ENCODE peak calls at places on chromosomes 3 and 15, in ten cellular contexts. One of them, this sample, is unnamed.

GRCh38 chr3:49616061-49616460 is 58.1 kb upstream of the APEH start:
- DNase-seq in hippocampal formation: no peak
- DNase-seq in effector CD4-positive, alpha-beta T cell: no peak
- DNase-seq in sigmoid colon: no peak
- DNase-seq in left cardiac atrium: no peak
- DNase-seq in T-cell: no peak
- DNase-seq in activated CD8-positive, alpha-beta memory T cell treated with anti-CD3 and anti-CD28 coated beads, Interleukin-2, amount 50 U/mL, for 4 hours: no peak
- DNase-seq in globus pallidus: no peak
- DNase-seq in AG04450: no peak
- DNase-seq in cardiac muscle cell: no peak
- DNase-seq in this sample: peak

GRCh38 chr15:83380682-83381081 is 66.5 kb upstream of the SH3GL3 start:
- DNase-seq in sigmoid colon: no peak
- DNase-seq in T-cell: no peak
- DNase-seq in activated CD8-positive, alpha-beta memory T cell treated with anti-CD3 and anti-CD28 coated beads, Interleukin-2, amount 50 U/mL, for 4 hours: no peak
- DNase-seq in globus pallidus: no peak
- DNase-seq in AG04450: no peak
- DNase-seq in left cardiac atrium: peak
- DNase-seq in cardiac muscle cell: peak
- DNase-seq in effector CD4-positive, alpha-beta T cell: no peak
- DNase-seq in hippocampal formation: no peak
- DNase-seq in this sample: no peak

GRCh38 chr15:101023501-101024110 is 104.4 kb downstream of the LRRK1 start:
- DNase-seq in hippocampal formation: peak
- DNase-seq in globus pallidus: no peak
- DNase-seq in sigmoid colon: peak
- DNase-seq in cardiac muscle cell: no peak
- DNase-seq in activated CD8-positive, alpha-beta memory T cell treated with anti-CD3 and anti-CD28 coated beads, Interleukin-2, amount 50 U/mL, for 4 hours: no peak
- DNase-seq in left cardiac atrium: no peak
- DNase-seq in T-cell: no peak
- DNase-seq in effector CD4-positive, alpha-beta T cell: no peak
- DNase-seq in AG04450: no peak
- DNase-seq in this sample: no peak

GRCh38 chr3:10395196-10395595 is 74.3 kb upstream of the SEC13 start:
- DNase-seq in left cardiac atrium: no peak
- DNase-seq in sigmoid colon: no peak
- DNase-seq in T-cell: no peak
- DNase-seq in activated CD8-positive, alpha-beta memory T cell treated with anti-CD3 and anti-CD28 coated beads, Interleukin-2, amount 50 U/mL, for 4 hours: no peak
- DNase-seq in cardiac muscle cell: no peak
- DNase-seq in AG04450: no peak
- DNase-seq in globus pallidus: no peak
- DNase-seq in hippocampal formation: no peak
- DNase-seq in effector CD4-positive, alpha-beta T cell: no peak
- DNase-seq in this sample: no peak

GRCh38 chr15:96328101-96328958 is 2.2 kb upstream of the NR2F2 start:
- DNase-seq in activated CD8-positive, alpha-beta memory T cell treated with anti-CD3 and anti-CD28 coated beads, Interleukin-2, amount 50 U/mL, for 4 hours: no peak
- DNase-seq in globus pallidus: no peak
- DNase-seq in T-cell: no peak
- DNase-seq in left cardiac atrium: no peak
- DNase-seq in hippocampal formation: no peak
- DNase-seq in cardiac muscle cell: no peak
- DNase-seq in sigmoid colon: no peak
- DNase-seq in AG04450: no peak
- DNase-seq in effector CD4-positive, alpha-beta T cell: no peak
- DNase-seq in this sample: no peak

GRCh38 chr15:75230524-75231371 is 27.4 kb upstream of the GOLGA6C start:
- DNase-seq in activated CD8-positive, alpha-beta memory T cell treated with anti-CD3 and anti-CD28 coated beads, Interleukin-2, amount 50 U/mL, for 4 hours: no peak
- DNase-seq in sigmoid colon: peak
- DNase-seq in globus pallidus: no peak
- DNase-seq in left cardiac atrium: peak
- DNase-seq in hippocampal formation: no peak
- DNase-seq in cardiac muscle cell: no peak
- DNase-seq in AG04450: no peak
- DNase-seq in effector CD4-positive, alpha-beta T cell: no peak
- DNase-seq in T-cell: no peak
- DNase-seq in this sample: no peak

GRCh38 chr3:175890056-175890455 is 1030.9 kb downstream of the NAALADL2 start:
- DNase-seq in activated CD8-positive, alpha-beta memory T cell treated with anti-CD3 and anti-CD28 coated beads, Interleukin-2, amount 50 U/mL, for 4 hours: no peak
- DNase-seq in hippocampal formation: no peak
- DNase-seq in globus pallidus: no peak
- DNase-seq in AG04450: no peak
- DNase-seq in sigmoid colon: no peak
- DNase-seq in cardiac muscle cell: no peak
- DNase-seq in effector CD4-positive, alpha-beta T cell: no peak
- DNase-seq in T-cell: no peak
- DNase-seq in left cardiac atrium: no peak
- DNase-seq in this sample: no peak

GRCh38 chr15:75923756-75924155 is 20.1 kb downstream of the FBXO22 start:
- DNase-seq in hippocampal formation: no peak
- DNase-seq in sigmoid colon: no peak
- DNase-seq in AG04450: no peak
- DNase-seq in effector CD4-positive, alpha-beta T cell: no peak
- DNase-seq in activated CD8-positive, alpha-beta memory T cell treated with anti-CD3 and anti-CD28 coated beads, Interleukin-2, amount 50 U/mL, for 4 hours: no peak
- DNase-seq in globus pallidus: no peak
- DNase-seq in T-cell: no peak
- DNase-seq in left cardiac atrium: no peak
- DNase-seq in cardiac muscle cell: no peak
- DNase-seq in this sample: no peak

GRCh38 chr3:12972791-12973702 is 100.2 kb downstream of the IQSEC1 start:
- DNase-seq in globus pallidus: no peak
- DNase-seq in left cardiac atrium: no peak
- DNase-seq in sigmoid colon: no peak
- DNase-seq in effector CD4-positive, alpha-beta T cell: no peak
- DNase-seq in AG04450: no peak
- DNase-seq in T-cell: no peak
- DNase-seq in activated CD8-positive, alpha-beta memory T cell treated with anti-CD3 and anti-CD28 coated beads, Interleukin-2, amount 50 U/mL, for 4 hours: no peak
- DNase-seq in hippocampal formation: no peak
- DNase-seq in cardiac muscle cell: no peak
- DNase-seq in this sample: no peak

GRCh38 chr3:53672987-53673386 is 173.2 kb downstream of the CHDH start:
- DNase-seq in hippocampal formation: no peak
- DNase-seq in activated CD8-positive, alpha-beta memory T cell treated with anti-CD3 and anti-CD28 coated beads, Interleukin-2, amount 50 U/mL, for 4 hours: no peak
- DNase-seq in T-cell: no peak
- DNase-seq in globus pallidus: no peak
- DNase-seq in sigmoid colon: no peak
- DNase-seq in cardiac muscle cell: no peak
- DNase-seq in AG04450: no peak
- DNase-seq in effector CD4-positive, alpha-beta T cell: no peak
- DNase-seq in left cardiac atrium: no peak
- DNase-seq in this sample: no peak

GRCh38 chr3:101531473-101532086 is 18.6 kb upstream of the SENP7 start:
- DNase-seq in AG04450: no peak
- DNase-seq in globus pallidus: no peak
- DNase-seq in hippocampal formation: no peak
- DNase-seq in sigmoid colon: no peak
- DNase-seq in left cardiac atrium: no peak
- DNase-seq in cardiac muscle cell: no peak
- DNase-seq in effector CD4-positive, alpha-beta T cell: no peak
- DNase-seq in T-cell: no peak
- DNase-seq in activated CD8-positive, alpha-beta memory T cell treated with anti-CD3 and anti-CD28 coated beads, Interleukin-2, amount 50 U/mL, for 4 hours: no peak
- DNase-seq in this sample: peak

GRCh38 chr3:125231895-125232294 is 19.3 kb upstream of the SLC12A8 start:
- DNase-seq in T-cell: no peak
- DNase-seq in hippocampal formation: no peak
- DNase-seq in left cardiac atrium: no peak
- DNase-seq in activated CD8-positive, alpha-beta memory T cell treated with anti-CD3 and anti-CD28 coated beads, Interleukin-2, amount 50 U/mL, for 4 hours: no peak
- DNase-seq in effector CD4-positive, alpha-beta T cell: no peak
- DNase-seq in AG04450: peak
- DNase-seq in globus pallidus: no peak
- DNase-seq in cardiac muscle cell: no peak
- DNase-seq in sigmoid colon: no peak
- DNase-seq in this sample: no peak

GRCh38 chr3:15439476-15439875 is 12.1 kb downstream of the EAF1 start:
- DNase-seq in globus pallidus: no peak
- DNase-seq in left cardiac atrium: no peak
- DNase-seq in cardiac muscle cell: no peak
- DNase-seq in sigmoid colon: no peak
- DNase-seq in activated CD8-positive, alpha-beta memory T cell treated with anti-CD3 and anti-CD28 coated beads, Interleukin-2, amount 50 U/mL, for 4 hours: no peak
- DNase-seq in hippocampal formation: no peak
- DNase-seq in AG04450: no peak
- DNase-seq in T-cell: no peak
- DNase-seq in effector CD4-positive, alpha-beta T cell: no peak
- DNase-seq in this sample: no peak

GRCh38 chr15:34772312-34772711 is 17.5 kb upstream of the GJD2 start:
- DNase-seq in activated CD8-positive, alpha-beta memory T cell treated with anti-CD3 and anti-CD28 coated beads, Interleukin-2, amount 50 U/mL, for 4 hours: no peak
- DNase-seq in cardiac muscle cell: no peak
- DNase-seq in effector CD4-positive, alpha-beta T cell: no peak
- DNase-seq in AG04450: no peak
- DNase-seq in globus pallidus: no peak
- DNase-seq in T-cell: no peak
- DNase-seq in sigmoid colon: no peak
- DNase-seq in hippocampal formation: no peak
- DNase-seq in left cardiac atrium: no peak
- DNase-seq in this sample: no peak

GRCh38 chr15:41561104-41561776 is 2.2 kb downstream of the TYRO3 start:
- DNase-seq in left cardiac atrium: no peak
- DNase-seq in activated CD8-positive, alpha-beta memory T cell treated with anti-CD3 and anti-CD28 coated beads, Interleukin-2, amount 50 U/mL, for 4 hours: no peak
- DNase-seq in effector CD4-positive, alpha-beta T cell: no peak
- DNase-seq in globus pallidus: peak
- DNase-seq in sigmoid colon: no peak
- DNase-seq in T-cell: no peak
- DNase-seq in AG04450: no peak
- DNase-seq in cardiac muscle cell: no peak
- DNase-seq in hippocampal formation: no peak
- DNase-seq in this sample: no peak

GRCh38 chr15:41847206-41847605 is 8.6 kb downstream of the PLA2G4B start:
- DNase-seq in AG04450: no peak
- DNase-seq in hippocampal formation: no peak
- DNase-seq in T-cell: no peak
- DNase-seq in activated CD8-positive, alpha-beta memory T cell treated with anti-CD3 and anti-CD28 coated beads, Interleukin-2, amount 50 U/mL, for 4 hours: no peak
- DNase-seq in cardiac muscle cell: no peak
- DNase-seq in effector CD4-positive, alpha-beta T cell: no peak
- DNase-seq in globus pallidus: no peak
- DNase-seq in left cardiac atrium: no peak
- DNase-seq in sigmoid colon: no peak
- DNase-seq in this sample: no peak

GRCh38 chr3:72523409-72524172 is 324.7 kb downstream of the SHQ1 start:
- DNase-seq in activated CD8-positive, alpha-beta memory T cell treated with anti-CD3 and anti-CD28 coated beads, Interleukin-2, amount 50 U/mL, for 4 hours: no peak
- DNase-seq in hippocampal formation: peak
- DNase-seq in globus pallidus: peak
- DNase-seq in left cardiac atrium: peak
- DNase-seq in AG04450: no peak
- DNase-seq in T-cell: no peak
- DNase-seq in sigmoid colon: peak
- DNase-seq in effector CD4-positive, alpha-beta T cell: no peak
- DNase-seq in cardiac muscle cell: no peak
- DNase-seq in this sample: no peak

GRCh38 chr3:29697989-29698388 is 417.1 kb downstream of the RBMS3 start:
- DNase-seq in AG04450: no peak
- DNase-seq in effector CD4-positive, alpha-beta T cell: no peak
- DNase-seq in hippocampal formation: no peak
- DNase-seq in cardiac muscle cell: no peak
- DNase-seq in left cardiac atrium: no peak
- DNase-seq in globus pallidus: no peak
- DNase-seq in sigmoid colon: no peak
- DNase-seq in activated CD8-positive, alpha-beta memory T cell treated with anti-CD3 and anti-CD28 coated beads, Interleukin-2, amount 50 U/mL, for 4 hours: no peak
- DNase-seq in T-cell: no peak
- DNase-seq in this sample: no peak

GRCh38 chr15:88803241-88803919 is at the start of gene ACAN:
- DNase-seq in effector CD4-positive, alpha-beta T cell: no peak
- DNase-seq in left cardiac atrium: no peak
- DNase-seq in cardiac muscle cell: peak
- DNase-seq in hippocampal formation: no peak
- DNase-seq in activated CD8-positive, alpha-beta memory T cell treated with anti-CD3 and anti-CD28 coated beads, Interleukin-2, amount 50 U/mL, for 4 hours: no peak
- DNase-seq in globus pallidus: no peak
- DNase-seq in sigmoid colon: no peak
- DNase-seq in T-cell: no peak
- DNase-seq in AG04450: no peak
- DNase-seq in this sample: no peak

GRCh38 chr3:30548605-30549004 is 57.8 kb upstream of the TGFBR2 start:
- DNase-seq in activated CD8-positive, alpha-beta memory T cell treated with anti-CD3 and anti-CD28 coated beads, Interleukin-2, amount 50 U/mL, for 4 hours: peak
- DNase-seq in globus pallidus: no peak
- DNase-seq in left cardiac atrium: no peak
- DNase-seq in effector CD4-positive, alpha-beta T cell: no peak
- DNase-seq in T-cell: no peak
- DNase-seq in sigmoid colon: no peak
- DNase-seq in hippocampal formation: no peak
- DNase-seq in cardiac muscle cell: no peak
- DNase-seq in AG04450: no peak
- DNase-seq in this sample: no peak

GRCh38 chr15:101161656-101162055 is 90.2 kb downstream of the CHSY1 start:
- DNase-seq in activated CD8-positive, alpha-beta memory T cell treated with anti-CD3 and anti-CD28 coated beads, Interleukin-2, amount 50 U/mL, for 4 hours: no peak
- DNase-seq in cardiac muscle cell: no peak
- DNase-seq in left cardiac atrium: no peak
- DNase-seq in hippocampal formation: no peak
- DNase-seq in AG04450: no peak
- DNase-seq in T-cell: no peak
- DNase-seq in sigmoid colon: peak
- DNase-seq in globus pallidus: no peak
- DNase-seq in effector CD4-positive, alpha-beta T cell: no peak
- DNase-seq in this sample: no peak

GRCh38 chr15:63876085-63876662 is 42.4 kb upstream of the HERC1 start:
- DNase-seq in T-cell: no peak
- DNase-seq in globus pallidus: no peak
- DNase-seq in activated CD8-positive, alpha-beta memory T cell treated with anti-CD3 and anti-CD28 coated beads, Interleukin-2, amount 50 U/mL, for 4 hours: no peak
- DNase-seq in AG04450: no peak
- DNase-seq in sigmoid colon: no peak
- DNase-seq in effector CD4-positive, alpha-beta T cell: no peak
- DNase-seq in hippocampal formation: no peak
- DNase-seq in cardiac muscle cell: no peak
- DNase-seq in left cardiac atrium: no peak
- DNase-seq in this sample: no peak

GRCh38 chr15:71575474-71576045 is 234.8 kb upstream of the NR2E3 start:
- DNase-seq in activated CD8-positive, alpha-beta memory T cell treated with anti-CD3 and anti-CD28 coated beads, Interleukin-2, amount 50 U/mL, for 4 hours: no peak
- DNase-seq in T-cell: no peak
- DNase-seq in globus pallidus: no peak
- DNase-seq in left cardiac atrium: no peak
- DNase-seq in effector CD4-positive, alpha-beta T cell: no peak
- DNase-seq in cardiac muscle cell: no peak
- DNase-seq in hippocampal formation: no peak
- DNase-seq in sigmoid colon: no peak
- DNase-seq in AG04450: no peak
- DNase-seq in this sample: no peak

GRCh38 chr15:30953731-30954378 is 37.6 kb downstream of the MTMR10 start:
- DNase-seq in AG04450: peak
- DNase-seq in effector CD4-positive, alpha-beta T cell: no peak
- DNase-seq in globus pallidus: no peak
- DNase-seq in cardiac muscle cell: no peak
- DNase-seq in hippocampal formation: no peak
- DNase-seq in left cardiac atrium: peak
- DNase-seq in activated CD8-positive, alpha-beta memory T cell treated with anti-CD3 and anti-CD28 coated beads, Interleukin-2, amount 50 U/mL, for 4 hours: no peak
- DNase-seq in sigmoid colon: no peak
- DNase-seq in T-cell: no peak
- DNase-seq in this sample: peak

GRCh38 chr3:107404727-107405519 is 27.7 kb downstream of the CCDC54 start:
- DNase-seq in AG04450: no peak
- DNase-seq in left cardiac atrium: no peak
- DNase-seq in effector CD4-positive, alpha-beta T cell: no peak
- DNase-seq in sigmoid colon: no peak
- DNase-seq in globus pallidus: no peak
- DNase-seq in activated CD8-positive, alpha-beta memory T cell treated with anti-CD3 and anti-CD28 coated beads, Interleukin-2, amount 50 U/mL, for 4 hours: no peak
- DNase-seq in T-cell: no peak
- DNase-seq in hippocampal formation: no peak
- DNase-seq in cardiac muscle cell: no peak
- DNase-seq in this sample: peak

GRCh38 chr3:111362286-111363009 is 179.5 kb upstream of the CD96 start:
- DNase-seq in globus pallidus: no peak
- DNase-seq in effector CD4-positive, alpha-beta T cell: no peak
- DNase-seq in activated CD8-positive, alpha-beta memory T cell treated with anti-CD3 and anti-CD28 coated beads, Interleukin-2, amount 50 U/mL, for 4 hours: no peak
- DNase-seq in left cardiac atrium: no peak
- DNase-seq in cardiac muscle cell: no peak
- DNase-seq in AG04450: no peak
- DNase-seq in T-cell: no peak
- DNase-seq in sigmoid colon: no peak
- DNase-seq in hippocampal formation: no peak
- DNase-seq in this sample: no peak

GRCh38 chr3:152298393-152299242 is 29.9 kb downstream of the MBNL1 start:
- DNase-seq in activated CD8-positive, alpha-beta memory T cell treated with anti-CD3 and anti-CD28 coated beads, Interleukin-2, amount 50 U/mL, for 4 hours: peak
- DNase-seq in sigmoid colon: peak
- DNase-seq in globus pallidus: peak
- DNase-seq in T-cell: peak
- DNase-seq in AG04450: peak
- DNase-seq in left cardiac atrium: peak
- DNase-seq in hippocampal formation: peak
- DNase-seq in cardiac muscle cell: peak
- DNase-seq in effector CD4-positive, alpha-beta T cell: peak
- DNase-seq in this sample: peak

GRCh38 chr3:164407111-164407510 is 671.2 kb downstream of the SI start:
- DNase-seq in activated CD8-positive, alpha-beta memory T cell treated with anti-CD3 and anti-CD28 coated beads, Interleukin-2, amount 50 U/mL, for 4 hours: no peak
- DNase-seq in T-cell: no peak
- DNase-seq in AG04450: no peak
- DNase-seq in effector CD4-positive, alpha-beta T cell: no peak
- DNase-seq in left cardiac atrium: no peak
- DNase-seq in sigmoid colon: no peak
- DNase-seq in cardiac muscle cell: no peak
- DNase-seq in globus pallidus: no peak
- DNase-seq in hippocampal formation: no peak
- DNase-seq in this sample: no peak